ENCODE peak calls at places on chromosomes 11 and 22, in six cellular contexts. One of them, this sample, is unnamed.
A peak's percentile ranks its signal among the peaks of the same experiment; 100 is the strongest.

GRCh38 chr11:67247946-67248550 is 18.2 kb upstream of the GRK2 start:
- DNase-seq in stimulated activated naive CD8-positive, alpha-beta T cell treated with anti-CD3 and anti-CD28 coated beads, Interleukin-15, Interleukin-2, amounts not matched to agents 100 U/mL and 50 U/mL, for 24 hours: no peak
- DNase-seq in DMS79: no peak
- DNase-seq in Calu3: no peak
- DNase-seq in H4: no peak
- DNase-seq in GM13977: no peak
- DNase-seq in this sample: no peak

GRCh38 chr22:48500481-48501230 is 1327.0 kb downstream of the BRD1 start:
- DNase-seq in GM13977: no peak
- DNase-seq in stimulated activated naive CD8-positive, alpha-beta T cell treated with anti-CD3 and anti-CD28 coated beads, Interleukin-15, Interleukin-2, amounts not matched to agents 100 U/mL and 50 U/mL, for 24 hours: no peak
- DNase-seq in H4: peak; percentile 89
- DNase-seq in DMS79: no peak
- DNase-seq in Calu3: no peak
- DNase-seq in this sample: no peak

GRCh38 chr22:17269607-17270261 is 50.5 kb upstream of the ADA2 start:
- DNase-seq in DMS79: no peak
- DNase-seq in H4: no peak
- DNase-seq in GM13977: no peak
- DNase-seq in stimulated activated naive CD8-positive, alpha-beta T cell treated with anti-CD3 and anti-CD28 coated beads, Interleukin-15, Interleukin-2, amounts not matched to agents 100 U/mL and 50 U/mL, for 24 hours: no peak
- DNase-seq in Calu3: no peak
- DNase-seq in this sample: no peak

GRCh38 chr22:27686534-27686933 is 115.0 kb downstream of the MN1 start:
- DNase-seq in DMS79: no peak
- DNase-seq in GM13977: no peak
- DNase-seq in stimulated activated naive CD8-positive, alpha-beta T cell treated with anti-CD3 and anti-CD28 coated beads, Interleukin-15, Interleukin-2, amounts not matched to agents 100 U/mL and 50 U/mL, for 24 hours: no peak
- DNase-seq in Calu3: peak; percentile 69
- DNase-seq in H4: peak; percentile 51
- DNase-seq in this sample: peak; percentile 45

GRCh38 chr22:46454910-46455269 is 82.5 kb downstream of the CELSR1 start:
- DNase-seq in H4: no peak
- DNase-seq in Calu3: no peak
- DNase-seq in DMS79: no peak
- DNase-seq in stimulated activated naive CD8-positive, alpha-beta T cell treated with anti-CD3 and anti-CD28 coated beads, Interleukin-15, Interleukin-2, amounts not matched to agents 100 U/mL and 50 U/mL, for 24 hours: no peak
- DNase-seq in GM13977: no peak
- DNase-seq in this sample: no peak

GRCh38 chr11:76656571-76657081 is 13.9 kb downstream of the LRRC32 start:
- DNase-seq in DMS79: no peak
- DNase-seq in stimulated activated naive CD8-positive, alpha-beta T cell treated with anti-CD3 and anti-CD28 coated beads, Interleukin-15, Interleukin-2, amounts not matched to agents 100 U/mL and 50 U/mL, for 24 hours: peak; percentile 0
- DNase-seq in GM13977: no peak
- DNase-seq in H4: no peak
- DNase-seq in Calu3: no peak
- DNase-seq in this sample: no peak

GRCh38 chr11:17439316-17439782 is 37.3 kb downstream of the ABCC8 start:
- DNase-seq in DMS79: peak; percentile 85
- DNase-seq in H4: no peak
- DNase-seq in Calu3: peak; percentile 12
- DNase-seq in GM13977: no peak
- DNase-seq in stimulated activated naive CD8-positive, alpha-beta T cell treated with anti-CD3 and anti-CD28 coated beads, Interleukin-15, Interleukin-2, amounts not matched to agents 100 U/mL and 50 U/mL, for 24 hours: no peak
- DNase-seq in this sample: peak; percentile 5

GRCh38 chr11:122207505-122207904 is 91.5 kb upstream of the BLID start:
- DNase-seq in H4: no peak
- DNase-seq in GM13977: no peak
- DNase-seq in Calu3: no peak
- DNase-seq in stimulated activated naive CD8-positive, alpha-beta T cell treated with anti-CD3 and anti-CD28 coated beads, Interleukin-15, Interleukin-2, amounts not matched to agents 100 U/mL and 50 U/mL, for 24 hours: no peak
- DNase-seq in DMS79: peak; percentile 82
- DNase-seq in this sample: no peak

GRCh38 chr11:537622-538430 is 499 bp downstream of the LRRC56 start:
- DNase-seq in Calu3: no peak
- DNase-seq in H4: no peak
- DNase-seq in GM13977: no peak
- DNase-seq in DMS79: no peak
- DNase-seq in stimulated activated naive CD8-positive, alpha-beta T cell treated with anti-CD3 and anti-CD28 coated beads, Interleukin-15, Interleukin-2, amounts not matched to agents 100 U/mL and 50 U/mL, for 24 hours: no peak
- DNase-seq in this sample: no peak

GRCh38 chr11:15956302-15956701 is 400.0 kb downstream of the SOX6 start:
- DNase-seq in stimulated activated naive CD8-positive, alpha-beta T cell treated with anti-CD3 and anti-CD28 coated beads, Interleukin-15, Interleukin-2, amounts not matched to agents 100 U/mL and 50 U/mL, for 24 hours: no peak
- DNase-seq in GM13977: no peak
- DNase-seq in Calu3: no peak
- DNase-seq in DMS79: no peak
- DNase-seq in H4: no peak
- DNase-seq in this sample: no peak

GRCh38 chr11:132644511-132644910 is 887.8 kb downstream of the OPCML start:
- DNase-seq in stimulated activated naive CD8-positive, alpha-beta T cell treated with anti-CD3 and anti-CD28 coated beads, Interleukin-15, Interleukin-2, amounts not matched to agents 100 U/mL and 50 U/mL, for 24 hours: no peak
- DNase-seq in Calu3: no peak
- DNase-seq in DMS79: peak; percentile 16
- DNase-seq in GM13977: no peak
- DNase-seq in H4: no peak
- DNase-seq in this sample: no peak

GRCh38 chr11:62732830-62733229 is 4.5 kb downstream of the TTC9C start:
- DNase-seq in H4: no peak
- DNase-seq in GM13977: no peak
- DNase-seq in Calu3: no peak
- DNase-seq in DMS79: no peak
- DNase-seq in stimulated activated naive CD8-positive, alpha-beta T cell treated with anti-CD3 and anti-CD28 coated beads, Interleukin-15, Interleukin-2, amounts not matched to agents 100 U/mL and 50 U/mL, for 24 hours: no peak
- DNase-seq in this sample: peak; percentile 60

This sample was measured in T47D.